ENCODE peak calls at places on chromosomes 5 and 9, in four cellular contexts. W is H1, F is H9, V is mesenchymal stem cell. P is an unnamed sample.

GRCh38 chr5:63211413-63212132 is 633.0 kb downstream of the LRRC70 start:
- DNase-seq in W (no peak), V (no peak), F (no peak), P (no peak)

GRCh38 chr5:121090822-121091221 is 626.7 kb downstream of the PRR16 start:
- DNase-seq in W (no peak), F (no peak), V (no peak), P (no peak)

GRCh38 chr5:60763061-60763460 is 63.1 kb upstream of the DEPDC1B start:
- DNase-seq in V (no peak), F (no peak), W (no peak), P (no peak)

GRCh38 chr5:43514471-43514815 is 505 bp downstream of the C5orf34 start:
- DNase-seq in F (no peak), V (peak; percentile 85), W (no peak), P (no peak)

GRCh38 chr9:121698627-121699270 is 47.3 kb downstream of the DAB2IP start:
- DNase-seq in V (no peak), F (peak; percentile 73), W (no peak), P (peak; percentile 83)

GRCh38 chr5:141883184-141883947 is 5.2 kb upstream of the PCDH1 start:
- DNase-seq in W (no peak), V (peak; percentile 38), F (peak; percentile 82), P (peak; percentile 73)

GRCh38 chr5:170541146-170541769 is 37.4 kb downstream of the KCNIP1 start:
- DNase-seq in V (no peak), F (no peak), W (no peak), P (no peak)

GRCh38 chr9:129398101-129398795 is 220.2 kb upstream of the IER5L start:
- DNase-seq in W (no peak), V (no peak), F (no peak), P (no peak)

GRCh38 chr5:173940269-173940668 is 48.7 kb upstream of the C5orf47 start:
- DNase-seq in V (no peak), F (no peak), W (no peak), P (no peak)

GRCh38 chr5:40618926-40619325 is 60.8 kb upstream of the PTGER4 start:
- DNase-seq in W (no peak), F (no peak), V (no peak), P (no peak)

GRCh38 chr5:4639959-4640358 is 500.2 kb upstream of the ADAMTS16 start:
- DNase-seq in V (no peak), F (no peak), W (no peak), P (no peak)

GRCh38 chr5:34460496-34460895 is 195.6 kb upstream of the RAI14 start:
- DNase-seq in V (no peak), F (no peak), W (no peak), P (no peak)

GRCh38 chr5:10289353-10289752 is 18.3 kb downstream of the CMBL start:
- DNase-seq in F (no peak), W (no peak), V (no peak), P (no peak)

GRCh38 chr5:45383985-45384384 is 312.2 kb downstream of the HCN1 start:
- DNase-seq in V (no peak), W (no peak), F (no peak), P (no peak)

GRCh38 chr9:16062542-16063240 is 509.8 kb downstream of the CCDC171 start:
- DNase-seq in W (no peak), F (no peak), V (peak; percentile 23), P (no peak)

GRCh38 chr9:127185931-127186781 is 63.7 kb upstream of the ANGPTL2 start:
- DNase-seq in V (peak; percentile 93), F (no peak), W (no peak), P (no peak)

GRCh38 chr5:9392625-9393024 is 153.2 kb downstream of the SEMA5A start:
- DNase-seq in V (peak; percentile 24), W (no peak), F (no peak), P (no peak)

GRCh38 chr9:114341991-114342390 is 12.3 kb downstream of the ORM2 start:
- DNase-seq in W (no peak), F (no peak), V (no peak), P (no peak)

GRCh38 chr5:28808967-28809810 is 1770.8 kb upstream of the CDH9 start:
- DNase-seq in V (no peak), F (no peak), W (no peak), P (no peak)

GRCh38 chr5:23473915-23474679 is 33.3 kb upstream of the PRDM9 start:
- DNase-seq in V (no peak), W (no peak), F (no peak), P (no peak)

GRCh38 chr9:77180056-77180455 is 2.7 kb downstream of the VPS13A start:
- DNase-seq in F (no peak), W (no peak), V (no peak), P (no peak)

GRCh38 chr9:77176106-77176505 is 1.2 kb upstream of the VPS13A start:
- DNase-seq in W (no peak), F (no peak), V (no peak), P (no peak)

GRCh38 chr9:77176686-77177142 is 620 bp upstream of the VPS13A start:
- DNase-seq in W (no peak), F (no peak), V (no peak), P (no peak)

GRCh38 chr9:77177143-77177893 is at the start of gene VPS13A:
- DNase-seq in W (peak; percentile 92), F (peak; percentile 99), V (peak; percentile 92), P (peak; percentile 96)

DNA sequence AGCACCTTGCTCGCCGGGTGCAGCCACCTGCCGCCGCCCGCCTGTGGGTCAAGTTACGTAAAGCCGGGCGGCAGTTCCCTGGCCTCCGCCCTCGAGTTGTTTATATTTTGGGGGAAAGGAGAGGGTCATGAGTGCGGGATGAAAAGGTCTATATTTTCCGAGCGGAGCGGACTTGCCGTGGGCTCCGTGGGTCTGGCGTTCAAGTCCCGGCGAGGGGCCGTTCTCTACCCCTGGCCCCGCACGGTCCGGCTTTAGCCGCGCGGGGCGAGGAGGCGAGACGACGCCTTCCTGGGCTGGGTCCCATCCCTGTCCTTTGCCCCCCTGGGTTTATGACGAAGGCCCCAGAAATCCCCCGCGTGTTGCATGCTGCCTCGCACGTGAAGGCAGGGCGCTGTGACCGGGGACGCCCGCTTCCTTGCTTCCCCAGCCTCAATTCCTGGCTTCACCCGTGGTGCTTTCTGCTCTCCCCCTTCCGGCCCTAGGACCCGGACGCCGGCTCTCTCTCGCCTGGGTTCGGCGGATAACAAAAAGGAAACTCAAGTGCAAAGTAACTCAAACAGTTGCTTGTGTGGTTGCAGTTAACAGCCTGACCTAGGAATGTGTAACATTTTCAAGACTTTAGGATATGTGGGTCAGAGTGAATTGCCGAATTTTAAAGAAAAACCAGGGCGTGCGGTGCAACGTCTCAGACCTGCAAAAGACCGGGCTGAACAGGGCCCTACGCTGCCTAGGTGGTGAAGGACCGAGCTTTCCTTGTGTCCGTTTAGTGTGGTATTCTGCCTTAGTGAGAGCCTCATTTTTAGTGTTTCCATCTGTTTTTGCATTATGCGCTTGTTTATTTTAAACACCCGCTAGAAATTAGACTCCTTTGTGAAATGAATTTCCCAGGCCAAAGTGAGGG is 810 bp downstream of the VPS13A start:
- DNase-seq in V (peak; percentile 70), F (peak; percentile 49), W (no peak), P (peak; percentile 35)
- H2BK12ac ChIP-seq in V (no peak overlapping the region), F (no peak overlapping the region), W (no peak overlapping the region), P (no peak overlapping the region)

GRCh38 chr9:92486371-92486770 is 4.1 kb upstream of the ASPN start:
- DNase-seq in F (no peak), V (no peak), W (no peak), P (no peak)
- H2BK15ac ChIP-seq in F (no peak overlapping the region), V (no peak overlapping the region), W (no peak overlapping the region), P (no peak overlapping the region)

GRCh38 chr9:131743501-131743900 is 3.6 kb upstream of the RAPGEF1 start:
- DNase-seq in V (no peak), W (no peak), F (no peak), P (no peak)
- H2BK12ac ChIP-seq in V (no peak overlapping the region), W (no peak overlapping the region), F (no peak overlapping the region), P (no peak overlapping the region)

DNA sequence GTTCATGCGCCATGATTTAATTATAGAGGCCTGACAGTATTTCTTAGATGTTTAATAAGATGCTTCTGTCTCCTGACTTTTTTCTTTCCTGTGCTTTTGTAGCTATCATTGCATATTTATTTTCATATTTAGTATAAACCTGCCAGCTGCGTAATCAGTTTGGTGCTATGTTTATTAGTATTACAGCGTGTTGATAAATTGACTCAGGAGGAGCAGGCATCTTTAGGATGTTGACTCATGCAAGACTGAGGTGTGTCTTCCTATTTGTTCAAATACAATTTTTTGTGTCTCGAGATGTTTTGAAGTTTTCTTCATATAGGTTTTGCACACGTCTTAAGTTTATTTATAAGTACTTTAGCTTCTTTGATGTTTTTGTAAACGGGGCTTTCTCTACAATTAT is 35.9 kb upstream of the EXOC3 start:
- DNase-seq in W (no peak), V (no peak), F (no peak), P (no peak)
- H2BK15ac ChIP-seq in W (no peak overlapping the region), V (no peak overlapping the region), F (no peak overlapping the region), P (no peak overlapping the region)

P was measured in neuronal stem cell.